ENCODE peak calls at places on chromosome 22, in six cellular contexts. K is HFF-Myc, E is endothelial cell, M is transverse colon, T is B cell, G is choroid plexus epithelial cell. V is an unnamed sample.

GRCh38 chr22:42673898-42674390 is 24.8 kb upstream of the CYB5R3 start:
- DNase-seq in K (no peak), E (no peak), M (no peak), T (no peak), G (peak; percentile 24), V (no peak)

GRCh38 chr22:30054067-30054763 is 26.0 kb upstream of the HORMAD2 start:
- DNase-seq in K (no peak), E (no peak), M (no peak), T (no peak), G (no peak), V (no peak)

GRCh38 chr22:49090853-49091135 is 736.9 kb downstream of the BRD1 start:
- DNase-seq in K (no peak), E (no peak), M (no peak), T (no peak), G (no peak), V (no peak)

GRCh38 chr22:26606611-26607010 is 11.2 kb downstream of the CRYBB1 start:
- DNase-seq in K (no peak), E (no peak), M (no peak), T (no peak), G (peak; percentile 47), V (no peak)

GRCh38 chr22:26887916-26888315 is 230.5 kb downstream of the MIAT start:
- DNase-seq in K (no peak), E (no peak), M (no peak), T (no peak), G (no peak), V (no peak)

GRCh38 chr22:43449205-43449830 is 37.5 kb downstream of the MPPED1 start:
- DNase-seq in K (no peak), E (no peak), M (no peak), T (no peak), G (no peak), V (no peak)

GRCh38 chr22:25942989-25943411 is 201.0 kb downstream of the MYO18B start:
- DNase-seq in K (no peak), E (no peak), M (no peak), T (no peak), G (no peak), V (no peak)

GRCh38 chr22:49528420-49528720 is 299.3 kb downstream of the BRD1 start:
- DNase-seq in K (no peak), E (no peak), M (no peak), T (no peak), G (no peak), V (no peak)

GRCh38 chr22:49595465-49596078 is 232.1 kb downstream of the BRD1 start:
- DNase-seq in K (no peak), E (no peak), M (no peak), T (no peak), G (no peak), V (no peak)

GRCh38 chr22:26471522-26471921 is 12.1 kb downstream of the HPS4 start:
- DNase-seq in K (peak; percentile 49), E (no peak), M (no peak), T (no peak), G (peak; percentile 39), V (no peak)

GRCh38 chr22:28963362-28963761 is 80.0 kb downstream of the ZNRF3 start:
- DNase-seq in K (no peak), E (no peak), M (no peak), T (no peak), G (no peak), V (no peak)

GRCh38 chr22:46110215-46110614 is 40.1 kb upstream of the PPARA start:
- DNase-seq in K (no peak), E (no peak), M (no peak), T (no peak), G (peak; percentile 58), V (peak; percentile 30)

GRCh38 chr22:42754658-42755057 is 34.0 kb upstream of the A4GALT start:
- DNase-seq in K (no peak), E (no peak), M (no peak), T (no peak), G (no peak), V (no peak)

GRCh38 chr22:33867118-33867863 is 53.0 kb downstream of the LARGE1 start:
- DNase-seq in K (no peak), E (no peak), M (peak; percentile 67), T (no peak), G (peak; percentile 46), V (no peak)

GRCh38 chr22:42992092-42992491 is 22.9 kb downstream of the PACSIN2 start:
- DNase-seq in K (no peak), E (no peak), M (no peak), T (no peak), G (no peak), V (no peak)

GRCh38 chr22:46833228-46833627 is 70.8 kb downstream of the TBC1D22A start:
- DNase-seq in K (no peak), E (peak; percentile 44), M (no peak), T (no peak), G (peak; percentile 64), V (no peak)

GRCh38 chr22:27170491-27170890 is 513.1 kb downstream of the MIAT start:
- DNase-seq in K (no peak), E (no peak), M (no peak), T (no peak), G (peak; percentile 84), V (no peak)

GRCh38 chr22:41028841-41029240 is 63.6 kb upstream of the EP300 start:
- DNase-seq in K (no peak), E (no peak), M (no peak), T (no peak), G (peak; percentile 97), V (no peak)

GRCh38 chr22:30290679-30291333 is 1.5 kb upstream of the CASTOR1 start:
- DNase-seq in K (no peak), E (peak; percentile 52), M (peak; percentile 74), T (no peak), G (peak; percentile 86), V (no peak)

GRCh38 chr22:25630446-25630845 is 66.0 kb downstream of the GRK3 start:
- DNase-seq in K (no peak), E (no peak), M (no peak), T (no peak), G (peak; percentile 5), V (no peak)

GRCh38 chr22:31748490-31748889 is 1.4 kb downstream of the PRR14L start:
- DNase-seq in K (peak; percentile 4), E (peak; percentile 26), M (no peak), T (no peak), G (peak; percentile 15), V (no peak)

GRCh38 chr22:27245056-27245455 is 556.5 kb downstream of the MN1 start:
- DNase-seq in K (no peak), E (no peak), M (no peak), T (no peak), G (no peak), V (no peak)

GRCh38 chr22:25420471-25420924 is 144.0 kb upstream of the GRK3 start:
- DNase-seq in K (no peak), E (no peak), M (no peak), T (peak; percentile 41), G (no peak), V (no peak)

GRCh38 chr22:49826603-49827306 is 918 bp downstream of the BRD1 start:
- DNase-seq in K (no peak), E (peak; percentile 41), M (peak; percentile 47), T (peak; percentile 40), G (peak; percentile 56), V (peak; percentile 46)

GRCh38 chr22:46077669-46078099 is 72.6 kb upstream of the PPARA start:
- DNase-seq in K (no peak), E (no peak), M (peak; percentile 8), T (no peak), G (no peak), V (no peak)

GRCh38 chr22:29251981-29252978 is 15.5 kb downstream of the RHBDD3 start:
- DNase-seq in K (no peak), E (no peak), M (no peak), T (no peak), G (no peak), V (no peak)

GRCh38 chr22:27719535-27720227 is 81.9 kb downstream of the MN1 start:
- DNase-seq in K (peak; percentile 35), E (no peak), M (no peak), T (no peak), G (peak; percentile 36), V (no peak)

GRCh38 chr22:43740587-43741270 is 71.4 kb downstream of the EFCAB6 start:
- DNase-seq in K (no peak), E (no peak), M (no peak), T (no peak), G (no peak), V (no peak)

GRCh38 chr22:23565288-23565941 is 14.7 kb downstream of the IGLL1 start:
- DNase-seq in K (no peak), E (no peak), M (peak; percentile 27), T (peak; percentile 65), G (peak; percentile 6), V (peak; percentile 30)
- TF ChIP-seq CTCF in K (no peak), E (no peak), M (no peak), T (no peak), G (peak; percentile 23), V (no peak)

GRCh38 chr22:44828193-44828592 is 75.8 kb downstream of the ARHGAP8 start:
- DNase-seq in K (no peak), E (peak; percentile 67), M (no peak), T (no peak), G (peak; percentile 4), V (peak; percentile 43)
- TF ChIP-seq CTCF in K (peak; percentile 55), E (peak; percentile 70), M (peak; percentile 27), T (no peak), G (peak; percentile 46), V (peak; percentile 70)

DNA sequence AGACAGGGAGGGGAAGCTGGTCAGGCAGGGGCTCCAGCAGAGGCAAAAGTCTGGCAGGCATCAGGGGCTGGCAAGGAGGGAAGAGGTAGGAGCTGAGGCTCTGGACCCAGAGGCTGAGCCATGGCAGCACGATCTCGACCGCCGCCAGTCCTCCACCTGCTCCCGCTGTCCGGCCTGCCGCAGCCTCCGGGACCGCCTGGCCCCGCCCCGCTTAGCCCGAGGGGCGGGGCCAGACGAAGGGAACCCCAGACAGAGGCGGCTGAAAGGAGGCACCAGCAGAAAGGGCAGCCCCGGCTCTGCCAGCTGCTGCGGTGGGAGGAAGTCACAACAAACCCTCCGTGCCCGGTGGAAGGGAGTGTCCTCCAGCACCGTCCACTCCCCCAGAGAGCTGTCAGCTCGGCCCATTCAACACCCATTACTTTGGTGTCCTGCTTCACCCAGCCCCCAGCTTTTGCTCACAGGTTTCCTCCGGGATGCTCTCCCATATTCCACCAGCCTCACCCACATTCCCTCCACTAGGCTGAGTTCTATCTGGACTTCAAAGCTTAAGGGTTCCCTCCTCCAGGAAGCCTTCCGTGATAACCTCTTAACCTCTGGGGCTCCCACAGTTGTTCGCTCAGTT is at the start of gene MFNG:
- DNase-seq in K (no peak), E (peak; percentile 73), M (peak; percentile 84), T (peak; percentile 94), G (peak; percentile 48), V (peak; percentile 87)
- TF ChIP-seq CTCF in K (peak; percentile 11), E (no peak), M (no peak), T (no peak), G (peak; percentile 12), V (no peak)

DNA sequence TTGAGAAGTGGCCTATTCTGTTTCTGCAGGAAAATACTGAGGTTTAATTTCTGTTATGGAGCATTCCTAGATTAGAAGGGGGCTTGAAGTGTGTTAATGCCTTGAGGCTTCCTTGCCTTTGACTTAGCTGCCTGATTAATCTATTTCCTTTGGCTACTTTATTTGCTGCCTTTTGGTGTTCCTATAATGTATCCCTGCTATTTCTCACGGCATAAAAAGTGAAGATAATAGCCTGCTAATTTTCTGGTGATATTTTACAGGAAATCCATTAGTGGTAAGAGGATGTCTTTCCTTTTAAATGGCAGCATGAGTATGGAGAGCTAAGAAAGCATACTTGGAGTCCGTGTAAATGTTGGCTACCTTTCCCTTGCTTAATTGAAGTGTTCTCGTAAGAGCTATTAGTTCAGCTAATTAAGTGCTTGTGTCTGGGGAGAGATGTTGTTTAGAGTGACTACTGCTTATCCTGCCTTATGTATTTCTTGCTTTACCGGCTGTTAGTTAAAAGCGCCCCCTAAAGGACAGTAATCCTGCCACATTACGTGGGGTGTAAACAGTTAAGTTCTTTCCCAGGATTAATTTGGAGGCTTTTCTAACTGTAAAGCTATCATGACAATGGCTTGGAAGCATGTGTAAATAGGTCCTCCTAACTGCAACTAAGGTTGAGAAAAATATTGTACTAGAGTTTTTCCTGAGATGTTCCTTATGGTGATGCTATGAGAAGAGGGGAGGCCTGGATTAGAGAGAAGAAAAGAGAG is 45.6 kb downstream of the ZNF280B start:
- DNase-seq in K (no peak), E (no peak), M (no peak), T (no peak), G (peak; percentile 21), V (no peak)
- TF ChIP-seq CTCF in K (peak; percentile 42), E (no peak), M (no peak), T (no peak), G (peak; percentile 53), V (no peak)